ENCODE peak calls at places on chromosomes 2 and 18, in six cellular contexts. R, H, V, P, I and O are unnamed samples.

GRCh38 chr2:71532327-71532726 is 79.0 kb downstream of the DYSF start:
- DNase-seq in H (no peak), I (no peak), P (no peak), V (no peak), R (no peak), O (no peak)

GRCh38 chr2:222290691-222291484 is 7.9 kb downstream of the PAX3 start:
- DNase-seq in R (peak), V (peak), I (no peak), H (no peak), P (no peak), O (no peak)

GRCh38 chr2:221572821-221573429 is 821 bp upstream of the EPHA4 start:
- DNase-seq in P (no peak), R (no peak), I (no peak), H (no peak), V (peak), O (no peak)

GRCh38 chr2:130371723-130372054 is 15.8 kb downstream of the PTPN18 start:
- DNase-seq in P (no peak), I (peak), R (no peak), H (no peak), V (no peak), O (no peak)

GRCh38 chr2:222859786-222860726 is 780 bp upstream of the ACSL3 start:
- DNase-seq in P (peak), H (no peak), I (peak), R (peak), V (no peak), O (no peak)

GRCh38 chr2:215003001-215003400 is 135.4 kb downstream of the ABCA12 start:
- DNase-seq in H (no peak), R (no peak), P (no peak), V (no peak), I (no peak), O (no peak)

GRCh38 chr2:107591541-107591940 is 235.2 kb upstream of the RGPD4 start:
- DNase-seq in R (no peak), V (no peak), P (no peak), I (no peak), H (no peak), O (no peak)

GRCh38 chr18:23458830-23459529 is 5.9 kb downstream of the RIOK3 start:
- DNase-seq in V (no peak), R (no peak), I (no peak), H (no peak), P (no peak), O (no peak)

GRCh38 chr18:45652303-45652702 is 37.0 kb downstream of the SLC14A2 start:
- DNase-seq in H (no peak), I (no peak), V (no peak), P (no peak), R (no peak), O (no peak)

GRCh38 chr2:2717406-2717805 is 386.3 kb upstream of the MYT1L start:
- DNase-seq in H (no peak), I (no peak), P (no peak), V (no peak), R (no peak), O (no peak)

GRCh38 chr2:170819941-170820646 is 3.4 kb downstream of the GAD1 start:
- DNase-seq in V (peak), R (peak), P (no peak), I (no peak), H (no peak), O (no peak)

GRCh38 chr2:74670263-74670662 is 16.2 kb downstream of the SEMA4F start:
- DNase-seq in H (no peak), R (no peak), I (peak), P (no peak), V (peak), O (no peak)

GRCh38 chr2:88442061-88442460 is 10.4 kb downstream of the FOXI3 start:
- DNase-seq in P (no peak), R (no peak), I (no peak), H (no peak), V (no peak), O (no peak)

GRCh38 chr18:58511306-58511705 is 117.6 kb downstream of the ALPK2 start:
- DNase-seq in I (no peak), H (no peak), V (no peak), P (no peak), R (no peak), O (no peak)

GRCh38 chr18:51127664-51128063 is 69.8 kb downstream of the MEX3C start:
- DNase-seq in I (no peak), P (no peak), V (no peak), H (no peak), R (peak), O (no peak)

GRCh38 chr2:106108351-106108750 is 85.8 kb downstream of the UXS1 start:
- DNase-seq in H (no peak), I (no peak), V (no peak), R (peak), P (no peak), O (no peak)

GRCh38 chr2:216362730-216363129 is 9.6 kb downstream of the MARCHF4 start:
- DNase-seq in R (no peak), V (no peak), P (no peak), I (no peak), H (no peak), O (no peak)

GRCh38 chr2:241139531-241140444 is 9.5 kb downstream of the PASK start:
- DNase-seq in P (no peak), H (no peak), R (no peak), V (no peak), I (no peak), O (no peak)

GRCh38 chr18:58540381-58540943 is 88.4 kb downstream of the ALPK2 start:
- DNase-seq in H (no peak), V (no peak), R (no peak), P (no peak), I (no peak), O (no peak)

GRCh38 chr2:236970656-236971010 is 115.1 kb upstream of the COPS8 start:
- DNase-seq in P (no peak), R (no peak), V (no peak), H (no peak), I (no peak), O (no peak)

GRCh38 chr18:51342815-51343214 is 145.3 kb upstream of the MEX3C start:
- DNase-seq in H (no peak), P (peak), I (peak), R (no peak), V (no peak), O (no peak)

GRCh38 chr2:106105151-106105922 is 88.8 kb downstream of the UXS1 start:
- DNase-seq in R (no peak), P (no peak), V (no peak), H (no peak), I (no peak), O (no peak)

GRCh38 chr2:233414777-233415570 is 60.7 kb downstream of the DGKD start:
- DNase-seq in V (peak), I (no peak), P (no peak), H (no peak), R (no peak), O (no peak)

GRCh38 chr2:241490444-241490760 is 18.0 kb downstream of the STK25 start:
- DNase-seq in P (no peak), V (no peak), I (peak), R (peak), H (no peak), O (no peak)

GRCh38 chr2:156826342-156826933 is 390.3 kb downstream of the GPD2 start:
- DNase-seq in V (no peak), I (no peak), P (no peak), R (no peak), H (no peak), O (no peak)

GRCh38 chr2:64625352-64626145 is 28.2 kb downstream of the SERTAD2 start:
- DNase-seq in R (peak), P (no peak), H (no peak), I (peak), V (peak), O (no peak)

GRCh38 chr18:44819944-44820510 is 139.3 kb downstream of the SETBP1 start:
- DNase-seq in H (no peak), V (no peak), I (no peak), P (no peak), R (no peak), O (no peak)

GRCh38 chr2:186349508-186349907 is 136.6 kb upstream of the ZC3H15 start:
- DNase-seq in V (no peak), H (no peak), P (no peak), R (no peak), I (no peak), O (peak)

GRCh38 chr2:169767243-169767888 is 31.3 kb upstream of the SSB start:
- DNase-seq in V (peak), H (no peak), I (peak), P (peak), R (peak), O (peak)

GRCh38 chr2:212294816-212295215 is 243.8 kb downstream of the ERBB4 start:
- DNase-seq in V (no peak), I (no peak), H (no peak), P (no peak), R (peak), O (no peak)

GRCh38 chr18:79570266-79571201 is 109.1 kb upstream of the CTDP1 start:
- DNase-seq in R (no peak), H (no peak), V (peak), I (no peak), P (no peak), O (no peak)

GRCh38 chr2:189048189-189048588 is 74.0 kb downstream of the COL3A1 start:
- DNase-seq in H (no peak), P (no peak), I (no peak), R (no peak), V (no peak), O (no peak)

GRCh38 chr2:102226612-102227351 is 40.0 kb downstream of the IL1RL2 start:
- DNase-seq in H (no peak), R (no peak), P (no peak), I (no peak), V (no peak), O (no peak)

GRCh38 chr2:120566331-120567035 is 169.2 kb upstream of the GLI2 start:
- DNase-seq in I (no peak), V (no peak), P (no peak), R (no peak), H (no peak), O (no peak)

GRCh38 chr2:110874565-110875383 is 142.4 kb downstream of the ACOXL start:
- DNase-seq in V (no peak), R (no peak), I (peak), P (no peak), H (peak), O (peak)

GRCh38 chr18:43751203-43751602 is 473.9 kb upstream of the SYT4 start:
- DNase-seq in V (no peak), R (no peak), P (no peak), I (no peak), H (no peak), O (no peak)

GRCh38 chr2:238449909-238450417 is 23.2 kb downstream of the ASB1 start:
- DNase-seq in V (no peak), R (no peak), P (peak), I (no peak), H (no peak), O (peak)

DNA sequence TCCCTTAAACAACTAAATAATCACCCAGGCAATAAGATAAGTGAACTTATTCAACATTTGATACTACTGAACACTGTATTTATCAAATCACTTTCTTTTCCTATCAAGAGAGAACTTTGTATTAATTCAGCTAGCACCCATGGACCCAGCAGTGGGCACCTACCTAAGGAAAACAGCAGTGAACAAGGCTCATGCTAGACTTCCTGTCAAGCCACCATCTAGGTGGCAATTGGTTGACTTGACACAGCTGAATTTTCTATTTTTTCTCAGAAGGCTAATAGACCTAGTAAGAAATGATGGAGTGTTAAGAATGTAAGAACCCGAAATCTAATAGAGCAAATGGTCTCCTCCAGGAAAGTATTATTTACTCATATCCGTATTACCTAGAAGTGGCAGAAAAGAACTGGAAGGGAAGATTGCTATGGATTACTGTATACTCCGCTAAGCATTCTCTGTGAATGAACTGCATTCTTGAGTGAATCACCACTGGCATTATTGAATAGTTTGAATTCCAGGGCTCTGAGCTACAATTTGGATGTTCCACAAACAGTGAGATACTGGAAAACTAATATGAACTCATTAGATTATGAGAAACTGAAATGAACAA is 988.2 kb upstream of the CDH2 start:
- DNase-seq in V (no peak), P (peak), H (no peak), R (no peak), I (no peak), O (no peak)
- TF ChIP-seq POLR2AphosphoS5 in V (no peak), P (no peak), H (no peak), R (peak), I (no peak), O (no peak)

DNA sequence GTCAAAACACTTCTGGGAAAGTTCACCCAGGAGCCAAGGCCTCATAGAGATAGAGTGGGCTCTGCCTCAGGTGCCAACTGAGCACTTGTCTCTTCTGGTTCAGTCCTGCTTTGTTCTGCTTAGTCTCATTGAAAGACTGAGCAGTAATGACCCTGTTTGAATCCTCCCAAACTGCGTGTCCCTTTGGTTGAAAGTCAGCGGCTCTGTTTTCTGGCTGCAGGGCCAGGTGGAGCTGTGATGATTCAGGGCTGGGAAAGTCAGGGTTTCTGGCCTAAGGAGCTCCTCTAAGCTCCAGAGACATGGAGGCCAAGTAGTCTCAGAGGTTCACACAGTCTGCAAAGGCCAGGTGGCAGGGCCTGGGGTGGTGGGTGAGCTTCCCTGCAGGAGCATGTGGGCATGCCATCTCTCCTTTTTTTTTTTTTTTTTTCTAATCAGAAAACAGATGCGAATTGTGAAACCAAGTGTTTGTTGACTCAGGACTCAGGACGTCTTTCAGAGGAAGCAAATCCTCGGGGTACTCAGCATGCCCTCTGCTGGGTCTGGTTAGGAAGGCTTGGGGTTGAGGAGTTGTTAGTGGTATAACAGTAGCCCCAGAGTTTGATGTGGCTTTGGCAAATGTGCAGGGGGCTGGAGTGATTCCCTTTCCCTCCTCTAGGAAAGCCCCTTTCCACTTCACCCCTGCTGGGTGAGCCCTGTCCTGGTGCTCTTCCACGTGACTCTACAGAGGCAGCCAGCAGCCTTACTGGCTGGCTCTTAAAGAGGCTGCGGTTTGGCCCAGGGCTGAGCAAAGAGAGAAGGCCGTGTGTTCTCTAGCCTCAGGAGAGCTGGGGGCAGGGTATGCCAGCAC is 38.3 kb downstream of the TMEM17 start:
- DNase-seq in V (no peak), H (no peak), P (peak), R (no peak), I (no peak), O (no peak)
- TF ChIP-seq GABPA in V (no peak), H (no peak), P (no peak), R (no peak), I (no peak), O (no peak)

GRCh38 chr2:54459037-54459441 is 2.9 kb downstream of the SPTBN1 start:
- DNase-seq in P (no peak), V (no peak), H (no peak), I (no peak), R (no peak), O (no peak)

GRCh38 chr2:54457326-54458023 is 1.3 kb downstream of the SPTBN1 start:
- DNase-seq in I (no peak), R (peak), P (peak), H (no peak), V (peak), O (no peak)

GRCh38 chr2:54465143-54465542 is 9.0 kb downstream of the SPTBN1 start:
- DNase-seq in P (no peak), V (no peak), R (no peak), H (no peak), I (no peak), O (no peak)

GRCh38 chr2:54464334-54464733 is 8.2 kb downstream of the SPTBN1 start:
- DNase-seq in R (no peak), P (no peak), V (no peak), H (no peak), I (no peak), O (no peak)

DNA sequence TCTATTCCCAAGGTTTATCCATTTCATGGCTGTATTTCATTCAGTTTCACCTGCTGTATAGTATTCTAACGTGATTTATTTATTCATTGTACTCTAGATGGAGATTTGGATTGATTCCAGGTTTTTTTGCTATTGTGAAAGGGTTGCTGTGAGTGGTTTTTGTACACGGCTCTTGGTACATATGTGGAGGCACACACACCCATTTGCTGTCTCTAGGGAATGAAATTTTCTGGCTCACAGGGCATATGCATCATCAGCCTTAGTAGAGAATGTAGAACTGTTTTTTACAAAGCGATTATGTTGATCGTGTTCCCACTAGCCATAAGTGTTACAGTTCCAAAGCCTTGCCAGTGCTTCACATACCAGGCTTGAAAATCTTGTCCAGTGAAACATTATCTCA is 5.1 kb downstream of the SPTBN1 start:
- DNase-seq in H (no peak), R (no peak), V (no peak), I (no peak), P (no peak), O (no peak)
- TF ChIP-seq POLR2AphosphoS5 in H (no peak), R (no peak), V (no peak), I (no peak), P (no peak), O (no peak)

GRCh38 chr2:197573608-197574007 is 57.7 kb downstream of the MOB4 start:
- DNase-seq in V (no peak), I (no peak), R (no peak), P (no peak), H (no peak), O (no peak)

GRCh38 chr2:197575987-197576386 is 60.1 kb downstream of the MOB4 start:
- DNase-seq in V (no peak), R (no peak), P (no peak), H (no peak), I (no peak), O (no peak)

GRCh38 chr2:197577446-197577845 is 61.6 kb downstream of the MOB4 start:
- DNase-seq in R (no peak), P (no peak), V (no peak), I (no peak), H (no peak), O (no peak)

GRCh38 chr2:197576631-197577030 is 60.8 kb downstream of the MOB4 start:
- DNase-seq in P (peak), I (no peak), R (no peak), V (no peak), H (no peak), O (no peak)

GRCh38 chr2:197571622-197572271 is 55.9 kb downstream of the MOB4 start:
- DNase-seq in R (no peak), P (peak), I (no peak), V (no peak), H (no peak), O (no peak)
- TF ChIP-seq GABPA in R (no peak), P (no peak), I (no peak), V (no peak), H (no peak), O (no peak)

DNA sequence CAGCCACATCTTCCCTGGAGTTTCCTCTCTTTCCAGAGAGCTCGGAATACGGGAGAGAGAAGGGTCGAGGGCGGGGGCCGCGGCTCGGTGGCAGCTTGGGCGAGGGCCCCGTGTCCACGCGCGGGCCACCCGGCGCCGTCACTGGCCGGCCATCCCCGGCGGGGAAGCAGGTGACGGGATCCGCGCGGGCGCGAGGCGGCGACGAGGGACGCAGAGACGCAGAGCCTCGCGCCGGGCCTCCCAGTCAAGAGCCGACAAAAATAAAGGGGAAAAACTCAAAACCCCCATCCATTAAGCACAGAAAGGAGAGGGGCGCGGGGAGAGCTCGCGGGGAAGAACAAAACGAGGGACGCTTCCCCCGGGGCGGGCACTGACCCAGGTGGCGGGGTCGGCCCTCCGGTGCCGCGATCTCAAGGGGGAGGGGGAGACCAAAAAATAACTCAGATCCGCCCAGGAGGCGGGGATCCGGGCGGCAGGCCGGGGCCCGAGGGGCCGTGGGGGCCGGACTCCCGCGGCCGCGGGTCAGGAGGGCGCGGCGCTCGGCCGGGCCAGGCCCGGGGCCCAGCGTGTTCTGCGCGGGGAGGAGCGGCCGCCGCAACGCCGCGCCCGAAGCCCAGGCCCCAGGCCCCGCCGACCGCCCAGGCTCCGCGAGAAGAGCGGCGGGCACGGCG is 652 bp downstream of the RNF103 start:
- DNase-seq in R (peak), P (no peak), H (no peak), V (peak), I (peak), O (no peak)
- TF ChIP-seq POLR2AphosphoS5 in R (no peak), P (no peak), H (peak), V (no peak), I (no peak), O (no peak)

GRCh38 chr18:3498705-3499451 is 48.9 kb downstream of the TGIF1 start:
- DNase-seq in V (peak), I (no peak), H (no peak), P (no peak), R (peak), O (no peak)
- TF ChIP-seq GABPA in V (no peak), I (no peak), H (no peak), P (no peak), R (no peak), O (no peak)

DNA sequence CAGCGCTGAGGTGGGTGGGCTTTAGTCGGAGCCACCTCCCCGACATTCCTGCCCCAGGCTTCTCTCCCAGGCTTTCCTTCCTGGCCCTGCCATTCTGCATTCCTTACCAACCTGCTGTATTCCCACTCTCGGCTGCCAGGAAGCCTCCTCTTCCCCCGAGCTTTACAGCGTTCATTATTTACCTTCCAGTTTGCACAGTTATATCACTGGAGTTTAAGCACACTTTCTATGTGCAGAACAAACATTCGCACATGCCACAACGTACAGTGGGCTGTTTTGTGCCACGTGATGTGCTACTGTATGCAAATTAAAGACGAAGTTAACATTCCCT is 246.3 kb downstream of the SOX11 start:
- DNase-seq in V (peak), R (no peak), I (no peak), P (peak), H (no peak), O (no peak)
- TF ChIP-seq POLR2AphosphoS5 in V (no peak), R (no peak), I (no peak), P (no peak), H (no peak), O (no peak)